ENCODE peak calls at places on chromosomes 3 and 15, in eight cellular contexts. Z, E, P, I, O, C, K and Y are unnamed samples.

GRCh38 chr3:148598619-148599018 is 99.1 kb upstream of the AGTR1 start:
- DNase-seq in I (no peak), Z (no peak), C (no peak), K (no peak), O (no peak), E (no peak), P (no peak), Y (peak; percentile 9)

GRCh38 chr3:33644598-33644997 is 73.5 kb downstream of the CLASP2 start:
- DNase-seq in K (no peak), I (no peak), Z (no peak), O (no peak), P (no peak), C (no peak), E (no peak), Y (no peak)

GRCh38 chr3:9553021-9553948 is at the start of gene LHFPL4:
- DNase-seq in P (no peak), C (no peak), E (peak; percentile 12), Z (no peak), K (no peak), O (no peak), I (no peak), Y (no peak)

GRCh38 chr3:57696861-57697321 is 4.0 kb upstream of the DENND6A start:
- DNase-seq in K (peak; percentile 14), C (no peak), I (no peak), E (peak; percentile 67), P (no peak), O (peak; percentile 54), Z (no peak), Y (no peak)

GRCh38 chr15:61115241-61115640 is 113.9 kb downstream of the RORA start:
- DNase-seq in C (no peak), E (no peak), O (no peak), K (no peak), Z (no peak), P (no peak), I (no peak), Y (no peak)

GRCh38 chr3:181455276-181455675 is 256.4 kb upstream of the SOX2 start:
- DNase-seq in O (no peak), E (no peak), Z (no peak), I (no peak), C (no peak), K (no peak), P (no peak), Y (no peak)

GRCh38 chr15:84863480-84864428 is 20.7 kb upstream of the SLC28A1 start:
- DNase-seq in E (no peak), C (no peak), K (no peak), Z (no peak), O (no peak), P (no peak), I (no peak), Y (no peak)

GRCh38 chr15:25242166-25242879 is 196.5 kb downstream of the UBE3A start:
- DNase-seq in Z (peak; percentile 30), C (no peak), K (no peak), I (no peak), P (no peak), O (no peak), E (no peak), Y (no peak)

GRCh38 chr3:112688819-112689218 is 47.9 kb upstream of the CCDC80 start:
- DNase-seq in K (no peak), O (no peak), Z (no peak), P (no peak), E (peak; percentile 60), C (no peak), I (no peak), Y (no peak)

GRCh38 chr3:57544181-57545125 is at the start of gene DNAH12:
- DNase-seq in I (no peak), P (no peak), O (peak; percentile 75), K (no peak), C (no peak), Z (no peak), E (no peak), Y (no peak)

GRCh38 chr15:62067448-62068044 is 769 bp downstream of the C2CD4A start:
- DNase-seq in K (no peak), P (peak; percentile 17), Z (no peak), C (no peak), E (no peak), I (peak; percentile 12), O (no peak), Y (no peak)

GRCh38 chr3:117874028-117874765 is 1160.4 kb downstream of the IGSF11 start:
- DNase-seq in O (peak; percentile 58), I (no peak), Z (no peak), P (no peak), C (no peak), E (no peak), K (no peak), Y (no peak)

GRCh38 chr3:128430731-128431130 is 36.0 kb downstream of the DNAJB8 start:
- DNase-seq in P (no peak), O (no peak), I (no peak), Z (no peak), C (no peak), K (no peak), E (no peak), Y (no peak)

GRCh38 chr3:88231632-88232031 is 81.9 kb downstream of the C3orf38 start:
- DNase-seq in K (no peak), P (no peak), E (no peak), Z (no peak), I (no peak), O (no peak), C (no peak), Y (no peak)

GRCh38 chr3:66047321-66048050 is 8.8 kb upstream of the MAGI1 start:
- DNase-seq in C (no peak), E (peak; percentile 33), K (peak; percentile 89), Z (no peak), O (no peak), P (no peak), I (no peak), Y (peak; percentile 69)

GRCh38 chr15:99566157-99566900 is 545 bp downstream of the MEF2A start:
- DNase-seq in P (peak; percentile 5), O (no peak), Z (peak; percentile 57), C (no peak), E (peak; percentile 21), I (no peak), K (no peak), Y (no peak)

GRCh38 chr3:192062186-192062585 is 601.2 kb downstream of the PYDC2 start:
- DNase-seq in K (no peak), C (no peak), E (no peak), Z (no peak), P (no peak), I (no peak), O (no peak), Y (no peak)

GRCh38 chr3:164007764-164008163 is 1070.5 kb downstream of the SI start:
- DNase-seq in E (no peak), Z (no peak), O (no peak), I (no peak), C (no peak), K (no peak), P (no peak), Y (no peak)

GRCh38 chr15:26628879-26629529 is 143.9 kb downstream of the GABRB3 start:
- DNase-seq in E (no peak), Z (no peak), C (no peak), O (no peak), P (no peak), I (no peak), K (no peak), Y (no peak)

GRCh38 chr3:81716870-81717509 is 44.5 kb downstream of the GBE1 start:
- DNase-seq in O (no peak), I (no peak), Z (no peak), P (no peak), C (no peak), K (peak; percentile 29), E (no peak), Y (no peak)

GRCh38 chr3:17655743-17656142 is 86.7 kb downstream of the TBC1D5 start:
- DNase-seq in C (no peak), Z (no peak), P (no peak), K (no peak), O (no peak), I (no peak), E (no peak), Y (no peak)

GRCh38 chr3:171954644-171955365 is 84.6 kb upstream of the FNDC3B start:
- DNase-seq in I (no peak), P (no peak), E (no peak), O (no peak), C (no peak), K (no peak), Z (no peak), Y (peak; percentile 10)

GRCh38 chr3:158200973-158201372 is 91.1 kb downstream of the RSRC1 start:
- DNase-seq in K (no peak), Z (no peak), C (no peak), I (no peak), P (no peak), O (no peak), E (no peak), Y (no peak)

GRCh38 chr3:98778852-98779379 is 15.8 kb downstream of the ST3GAL6 start:
- DNase-seq in K (peak; percentile 96), E (peak; percentile 65), C (no peak), P (no peak), Z (peak; percentile 69), I (no peak), O (no peak), Y (peak; percentile 98)

GRCh38 chr3:25380222-25380739 is 47.8 kb upstream of the RARB start:
- DNase-seq in E (no peak), O (no peak), Z (no peak), K (no peak), P (no peak), C (no peak), I (no peak), Y (no peak)

GRCh38 chr3:69079269-69080159 is 651 bp downstream of the UBA3 start:
- DNase-seq in O (no peak), I (no peak), E (peak; percentile 14), C (no peak), P (no peak), Z (peak; percentile 44), K (no peak), Y (no peak)

GRCh38 chr15:85742186-85742751 is 52.5 kb downstream of the KLHL25 start:
- DNase-seq in O (no peak), I (no peak), E (no peak), P (no peak), C (no peak), K (peak; percentile 52), Z (no peak), Y (no peak)

GRCh38 chr3:155744091-155744625 is 713 bp downstream of the PLCH1 start:
- DNase-seq in C (no peak), Z (no peak), E (peak; percentile 43), O (peak; percentile 57), P (no peak), I (peak; percentile 13), K (no peak), Y (no peak)

GRCh38 chr15:40511093-40511471 is 40.3 kb downstream of the CHST14 start:
- DNase-seq in Z (no peak), O (no peak), E (no peak), K (no peak), I (no peak), P (peak; percentile 32), C (no peak), Y (no peak)

GRCh38 chr3:57958642-57959406 is 49.4 kb upstream of the FLNB start:
- DNase-seq in Z (no peak), C (no peak), E (no peak), K (no peak), P (no peak), O (no peak), I (no peak), Y (no peak)

GRCh38 chr3:40223856-40224255 is 85.7 kb upstream of the EIF1B start:
- DNase-seq in I (no peak), K (no peak), Z (no peak), C (no peak), P (no peak), E (no peak), O (no peak), Y (no peak)

GRCh38 chr15:43133429-43134156 is at the start of gene TMEM62:
- DNase-seq in P (peak; percentile 51), C (peak; percentile 21), K (no peak), O (peak; percentile 65), I (peak; percentile 26), E (peak; percentile 74), Z (peak; percentile 89), Y (peak; percentile 38)

GRCh38 chr15:99580061-99580460 is 14.3 kb downstream of the MEF2A start:
- DNase-seq in E (no peak), K (no peak), C (no peak), Z (no peak), O (no peak), I (no peak), P (no peak), Y (no peak)

GRCh38 chr3:105904683-105905320 is 36.0 kb upstream of the CBLB start:
- DNase-seq in Z (no peak), E (no peak), K (no peak), I (no peak), O (no peak), P (no peak), C (no peak), Y (no peak)